ENCODE peak calls at places on chromosomes 2 and 18, in eight cellular contexts. U is SK-N-SH, S is transverse colon, Z is stomach, C is K562, D is tibial nerve, Y is sigmoid colon, K is A549. A is an unnamed sample.

GRCh38 chr2:105398522-105399206 is at the start of gene FHL2:
- DNase-seq in U (peak), S (peak), Z (peak), C (peak), D (peak), Y (peak), K (peak), A (peak)

GRCh38 chr2:241909769-241910168 is 40.2 kb downstream of the RTP5 start:
- DNase-seq in U (no peak), S (no peak), Z (peak), C (no peak), D (no peak), Y (no peak), K (no peak), A (no peak)

GRCh38 chr18:65592419-65592818 is 158.4 kb upstream of the CDH7 start:
- DNase-seq in U (no peak), S (no peak), Z (no peak), C (no peak), D (no peak), Y (no peak), K (no peak), A (no peak)

GRCh38 chr2:202376460-202377307 is 557 bp downstream of the BMPR2 start:
- DNase-seq in U (peak), S (peak), Z (no peak), C (peak), D (no peak), Y (peak), K (no peak), A (peak)

GRCh38 chr18:3921826-3922225 is 471.9 kb downstream of the TGIF1 start:
- DNase-seq in U (no peak), S (no peak), Z (no peak), C (no peak), D (no peak), Y (no peak), K (no peak), A (no peak)

GRCh38 chr2:150809083-150809482 is 321.6 kb upstream of the RND3 start:
- DNase-seq in U (peak), S (no peak), Z (no peak), C (no peak), D (no peak), Y (no peak), K (no peak), A (no peak)

GRCh38 chr2:241989074-241989473 is 119.5 kb downstream of the RTP5 start:
- DNase-seq in U (no peak), S (no peak), Z (peak), C (no peak), D (no peak), Y (no peak), K (no peak), A (no peak)

GRCh38 chr18:63480476-63480875 is 3.7 kb downstream of the SERPINB5 start:
- DNase-seq in U (no peak), S (no peak), Z (no peak), C (no peak), D (no peak), Y (no peak), K (no peak), A (no peak)

GRCh38 chr18:40431071-40431998 is 1523.7 kb upstream of the PIK3C3 start:
- DNase-seq in U (no peak), S (no peak), Z (no peak), C (no peak), D (no peak), Y (no peak), K (no peak), A (no peak)

GRCh38 chr2:13574831-13575230 is 858.1 kb downstream of the TRIB2 start:
- DNase-seq in U (no peak), S (no peak), Z (no peak), C (no peak), D (no peak), Y (no peak), K (no peak), A (no peak)

DNA sequence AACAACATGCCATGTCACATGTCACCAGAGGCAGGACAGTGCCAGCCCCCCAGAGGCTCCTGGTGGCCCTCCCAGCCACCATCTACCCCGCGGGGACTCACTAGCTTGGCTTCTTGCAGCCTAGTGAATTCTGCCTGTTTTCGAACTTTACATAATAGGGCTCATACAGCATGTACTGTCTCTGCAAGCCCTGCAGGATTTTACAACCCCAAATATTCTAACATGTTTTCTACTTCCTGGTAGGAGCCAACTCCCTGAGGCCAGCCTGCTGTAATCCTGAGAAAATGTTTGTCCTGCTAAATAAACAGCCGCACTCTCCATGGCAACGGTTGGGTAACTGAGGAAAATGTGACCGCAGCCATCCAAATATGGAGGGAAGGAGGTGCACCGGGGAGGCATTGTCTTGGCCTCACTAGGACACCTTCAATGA is 2.7 kb downstream of the PER2 start:
- DNase-seq in U (no peak), S (peak), Z (peak), C (no peak), D (peak), Y (peak), K (peak), A (peak)
- TF ChIP-seq EP300 in U (no peak), S (peak), Z (peak), C (no peak), D (peak), Y (no peak), K (peak), A (no peak)

DNA sequence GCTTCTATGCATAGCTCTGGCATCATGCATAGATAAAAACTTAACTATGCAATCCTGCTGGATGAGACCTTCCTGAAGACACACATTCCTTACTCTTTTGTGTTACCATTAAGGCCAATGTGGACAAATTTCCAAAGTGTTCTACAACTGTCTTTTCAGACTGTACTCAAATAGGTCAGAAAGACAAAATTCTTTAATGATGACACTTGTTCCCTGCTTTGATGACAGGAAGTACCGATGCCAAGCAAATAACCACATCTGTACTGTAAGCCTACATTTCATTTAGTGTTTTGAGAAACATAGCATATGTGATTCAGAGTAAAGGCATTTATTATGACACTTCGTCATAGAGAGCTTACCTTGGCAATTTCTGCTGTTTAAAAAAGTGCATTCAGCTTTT is 55.0 kb downstream of the PMAIP1 start:
- DNase-seq in U (no peak), S (no peak), Z (no peak), C (no peak), D (no peak), Y (no peak), K (no peak), A (no peak)
- TF ChIP-seq EP300 in U (peak), S (no peak), Z (no peak), C (no peak), D (no peak), Y (no peak), K (no peak), A (no peak)

DNA sequence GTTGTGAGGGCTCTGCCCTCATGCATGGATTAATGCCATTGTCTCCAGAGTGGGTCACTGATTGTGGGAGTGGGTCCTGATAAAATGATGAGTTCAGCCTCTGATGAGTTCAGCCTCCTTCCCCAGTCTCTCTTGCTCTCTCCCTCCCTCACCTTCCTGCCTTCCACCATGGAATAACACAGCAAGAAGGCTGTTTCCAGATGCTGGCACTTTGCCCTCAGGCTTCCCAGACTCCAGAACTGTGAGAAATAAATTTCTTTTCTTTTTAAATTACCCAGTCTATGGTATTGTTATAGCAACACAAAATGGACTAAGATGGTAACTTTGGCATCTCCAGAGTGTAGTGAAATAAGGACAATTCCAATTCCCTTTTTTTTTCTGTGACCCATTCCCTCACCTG is 47.1 kb upstream of the MAP4K3 start:
- DNase-seq in U (no peak), S (no peak), Z (no peak), C (no peak), D (no peak), Y (no peak), K (no peak), A (peak)
- TF ChIP-seq EP300 in U (no peak), S (no peak), Z (no peak), C (no peak), D (no peak), Y (no peak), K (no peak), A (no peak)

GRCh38 chr18:9826666-9827065 is 59.1 kb upstream of the TXNDC2 start:
- DNase-seq in U (no peak), S (no peak), Z (no peak), C (no peak), D (no peak), Y (no peak), K (no peak), A (no peak)
- TF ChIP-seq EP300 in U (no peak), S (no peak), Z (no peak), C (no peak), D (no peak), Y (no peak), K (no peak), A (no peak)